ENCODE peak calls at places on chromosomes 7 and 10, in seven cellular contexts. E is GM18507; Q is left ventricle myocardium inferior; M is activated CD4-positive, alpha-beta T cell treated with anti-CD3 and anti-CD28 coated beads, Interleukin-2, amount 10 ng/mL, durations not matched to agents 7 days and 5 days; P is activated T-helper 1 cell treated with anti-CD3 and anti-CD28 coated beads, Interleukin-12 subunit alpha, Interleukin-12 subunit beta, Interleukin-2, Interleukin-4 antibody, amounts not matched to agents 30 ng/mL and 10 ng/mL and 1 ng/mL, durations not matched to agents 14 hours and 24 hours and 36 hours; V is activated naive CD4-positive, alpha-beta T cell; Z is T-helper 2 cell. H is an unnamed sample.

GRCh38 chr10:16986406-16987128 is 143.0 kb downstream of the CUBN start:
- DNase-seq in E (no peak), Q (no peak), M (no peak), P (no peak), V (no peak), Z (no peak), H (no peak)

GRCh38 chr10:93334901-93335312 is 147.2 kb downstream of the MYOF start:
- DNase-seq in E (no peak), Q (no peak), M (no peak), P (no peak), V (no peak), Z (no peak), H (no peak)

GRCh38 chr7:84194484-84195260 is at the start of gene SEMA3A:
- DNase-seq in E (no peak), Q (no peak), M (peak), P (no peak), V (no peak), Z (no peak), H (no peak)

GRCh38 chr10:123538401-123539320 is 127.5 kb upstream of the GPR26 start:
- DNase-seq in E (no peak), Q (no peak), M (no peak), P (no peak), V (no peak), Z (no peak), H (no peak)

GRCh38 chr10:46175831-46176230 is 111.0 kb upstream of the ANTXRL start:
- DNase-seq in E (no peak), Q (no peak), M (no peak), P (no peak), V (no peak), Z (no peak), H (no peak)

GRCh38 chr7:40393660-40394059 is 258.9 kb downstream of the SUGCT start:
- DNase-seq in E (no peak), Q (no peak), M (no peak), P (no peak), V (no peak), Z (no peak), H (no peak)

GRCh38 chr10:58115218-58116050 is 152.3 kb downstream of the IPMK start:
- DNase-seq in E (no peak), Q (no peak), M (no peak), P (no peak), V (no peak), Z (no peak), H (no peak)

GRCh38 chr10:32333849-32334248 is 13.1 kb downstream of the EPC1 start:
- DNase-seq in E (no peak), Q (no peak), M (no peak), P (no peak), V (no peak), Z (no peak), H (no peak)

GRCh38 chr10:71268247-71268691 is 50.8 kb upstream of the SLC29A3 start:
- DNase-seq in E (no peak), Q (no peak), M (no peak), P (no peak), V (no peak), Z (no peak), H (no peak)

GRCh38 chr7:132655071-132655761 is 78.9 kb upstream of the PLXNA4 start:
- DNase-seq in E (no peak), Q (peak), M (peak), P (peak), V (no peak), Z (no peak), H (no peak)

GRCh38 chr10:77392236-77392721 is 245.3 kb downstream of the KCNMA1 start:
- DNase-seq in E (no peak), Q (no peak), M (no peak), P (no peak), V (no peak), Z (no peak), H (no peak)

GRCh38 chr7:92832623-92833023 is 3.8 kb downstream of the CDK6 start:
- DNase-seq in E (no peak), Q (no peak), M (no peak), P (no peak), V (no peak), Z (no peak), H (no peak)

GRCh38 chr7:36605662-36606441 is 118.4 kb downstream of the AOAH start:
- DNase-seq in E (no peak), Q (no peak), M (no peak), P (no peak), V (no peak), Z (no peak), H (no peak)

GRCh38 chr10:124414077-124414476 is 4.6 kb downstream of the OAT start:
- DNase-seq in E (no peak), Q (no peak), M (no peak), P (no peak), V (no peak), Z (no peak), H (no peak)

GRCh38 chr10:71713135-71714040 is 6.2 kb downstream of the C10orf105 start:
- DNase-seq in E (no peak), Q (peak), M (no peak), P (no peak), V (no peak), Z (no peak), H (no peak)

GRCh38 chr10:55311823-55312431 is 510.9 kb upstream of the PCDH15 start:
- DNase-seq in E (no peak), Q (no peak), M (no peak), P (no peak), V (no peak), Z (no peak), H (no peak)

GRCh38 chr7:46545790-46546189 is 624.7 kb upstream of the IGFBP3 start:
- DNase-seq in E (no peak), Q (no peak), M (no peak), P (no peak), V (no peak), Z (no peak), H (no peak)

GRCh38 chr7:34452363-34452762 is 205.7 kb upstream of the NPSR1 start:
- DNase-seq in E (no peak), Q (no peak), M (no peak), P (no peak), V (no peak), Z (no peak), H (no peak)

GRCh38 chr10:121543545-121543944 is 54.7 kb downstream of the FGFR2 start:
- DNase-seq in E (no peak), Q (no peak), M (no peak), P (no peak), V (no peak), Z (no peak), H (no peak)

GRCh38 chr7:129017933-129018538 is 36.9 kb downstream of the TNPO3 start:
- DNase-seq in E (no peak), Q (no peak), M (no peak), P (no peak), V (no peak), Z (no peak), H (no peak)

GRCh38 chr7:605661-606450 is 86.2 kb upstream of the PDGFA start:
- DNase-seq in E (no peak), Q (no peak), M (no peak), P (no peak), V (no peak), Z (no peak), H (no peak)

GRCh38 chr10:118629211-118629610 is 33.8 kb upstream of the PRLHR start:
- DNase-seq in E (no peak), Q (no peak), M (no peak), P (no peak), V (no peak), Z (no peak), H (no peak)